ENCODE peak calls at places on chromosomes 4 and X, in nine cellular contexts. S, F, P, E, O, G, C, H and L are unnamed samples.
A peak's percentile ranks its signal among the peaks of the same experiment; 100 is the strongest.

GRCh38 chr4:184590196-184590595 is 59.1 kb downstream of the CASP3 start:
- DNase-seq in S (no peak), F (no peak), P (no peak), E (no peak), O (no peak), G (no peak), C (peak; percentile 32), H (no peak), L (peak; percentile 9)

GRCh38 chrX:46279214-46279924 is 265.9 kb downstream of the ZNF674 start:
- DNase-seq in S (no peak), F (no peak), P (no peak), E (no peak), O (no peak), G (no peak), C (peak; percentile 5), H (peak; percentile 12), L (no peak)

GRCh38 chr4:52957791-52958190 is 95.7 kb downstream of the RASL11B start:
- DNase-seq in S (no peak), F (no peak), P (no peak), E (no peak), O (no peak), G (no peak), C (no peak), H (no peak), L (peak; percentile 28)

GRCh38 chr4:188613976-188614375 is 474.7 kb downstream of the TRIML1 start:
- DNase-seq in S (no peak), F (no peak), P (no peak), E (no peak), O (no peak), G (no peak), C (no peak), H (no peak), L (no peak)

GRCh38 chr4:150135134-150135773 is 57.0 kb downstream of the DCLK2 start:
- DNase-seq in S (no peak), F (no peak), P (no peak), E (no peak), O (no peak), G (no peak), C (no peak), H (no peak), L (no peak)

GRCh38 chr4:73068496-73069337 is 799 bp downstream of the COX18 start:
- DNase-seq in S (no peak), F (no peak), P (peak; percentile 43), E (no peak), O (no peak), G (no peak), C (peak; percentile 12), H (peak; percentile 14), L (peak; percentile 17)

GRCh38 chr4:67288964-67289363 is 256.3 kb downstream of the CENPC start:
- DNase-seq in S (no peak), F (no peak), P (no peak), E (peak; percentile 13), O (no peak), G (no peak), C (no peak), H (peak; percentile 27), L (no peak)

GRCh38 chrX:153692611-153693156 is 5.0 kb downstream of the SLC6A8 start:
- DNase-seq in S (no peak), F (no peak), P (no peak), E (no peak), O (no peak), G (no peak), C (no peak), H (no peak), L (no peak)

GRCh38 chr4:32697281-32697814 is 1977.2 kb downstream of the PCDH7 start:
- DNase-seq in S (no peak), F (no peak), P (no peak), E (no peak), O (no peak), G (no peak), C (no peak), H (no peak), L (no peak)

GRCh38 chr4:47031713-47032404 is 492 bp downstream of the GABRB1 start:
- DNase-seq in S (no peak), F (no peak), P (no peak), E (no peak), O (no peak), G (no peak), C (no peak), H (no peak), L (no peak)

GRCh38 chr4:140257461-140258305 is 103.7 kb upstream of the MAML3 start:
- DNase-seq in S (no peak), F (no peak), P (no peak), E (no peak), O (no peak), G (no peak), C (no peak), H (no peak), L (peak; percentile 28)

GRCh38 chrX:77622233-77622632 is 163.8 kb downstream of the ATRX start:
- DNase-seq in S (no peak), F (no peak), P (no peak), E (no peak), O (no peak), G (no peak), C (no peak), H (no peak), L (no peak)

GRCh38 chrX:12954376-12954775 is 20.5 kb upstream of the TMSB4X start:
- DNase-seq in S (no peak), F (no peak), P (no peak), E (no peak), O (no peak), G (no peak), C (no peak), H (no peak), L (no peak)

GRCh38 chr4:23788027-23788426 is 101.8 kb downstream of the PPARGC1A start:
- DNase-seq in S (no peak), F (no peak), P (no peak), E (no peak), O (no peak), G (no peak), C (no peak), H (no peak), L (no peak)

GRCh38 chr4:55318135-55318534 is 27.9 kb upstream of the SRD5A3 start:
- DNase-seq in S (no peak), F (peak; percentile 70), P (no peak), E (no peak), O (no peak), G (no peak), C (peak; percentile 23), H (no peak), L (peak; percentile 33)

GRCh38 chr4:6198768-6199343 is 1.5 kb downstream of the JAKMIP1 start:
- DNase-seq in S (no peak), F (no peak), P (no peak), E (no peak), O (no peak), G (no peak), C (no peak), H (peak; percentile 65), L (no peak)

GRCh38 chrX:2632533-2633504 is 58.3 kb upstream of the CD99 start:
- DNase-seq in S (no peak), F (no peak), P (no peak), E (no peak), O (no peak), G (no peak), C (no peak), H (no peak), L (no peak)

GRCh38 chrX:54415534-54416350 is 24.5 kb upstream of the TSR2 start:
- DNase-seq in S (no peak), F (no peak), P (no peak), E (no peak), O (no peak), G (no peak), C (no peak), H (peak; percentile 16), L (no peak)

GRCh38 chr4:95220205-95221175 is 328.3 kb downstream of the UNC5C start:
- DNase-seq in S (no peak), F (no peak), P (no peak), E (no peak), O (no peak), G (no peak), C (no peak), H (no peak), L (no peak)

GRCh38 chr4:95590615-95591014 is 41.8 kb upstream of the UNC5C start:
- DNase-seq in S (no peak), F (no peak), P (no peak), E (no peak), O (no peak), G (no peak), C (no peak), H (no peak), L (no peak)

GRCh38 chr4:39626913-39627312 is 11.8 kb downstream of the SMIM14 start:
- DNase-seq in S (no peak), F (no peak), P (no peak), E (no peak), O (no peak), G (no peak), C (no peak), H (no peak), L (no peak)

GRCh38 chr4:184284742-184285141 is 67.1 kb upstream of the ENPP6 start:
- DNase-seq in S (no peak), F (no peak), P (no peak), E (no peak), O (no peak), G (no peak), C (no peak), H (no peak), L (no peak)

GRCh38 chrX:10356979-10357378 is 200.2 kb downstream of the CLCN4 start:
- DNase-seq in S (no peak), F (peak; percentile 28), P (no peak), E (no peak), O (no peak), G (no peak), C (peak; percentile 12), H (no peak), L (peak; percentile 6)

GRCh38 chr4:55038176-55038890 is 87.1 kb downstream of the KDR start:
- DNase-seq in S (no peak), F (peak; percentile 19), P (no peak), E (no peak), O (no peak), G (no peak), C (peak; percentile 38), H (peak; percentile 26), L (peak; percentile 21)

GRCh38 chr4:88318751-88319350 is 34.5 kb upstream of the PPM1K start:
- DNase-seq in S (no peak), F (no peak), P (no peak), E (no peak), O (no peak), G (no peak), C (no peak), H (no peak), L (no peak)

GRCh38 chr4:176775326-176775725 is 17.4 kb downstream of the VEGFC start:
- DNase-seq in S (no peak), F (no peak), P (no peak), E (no peak), O (no peak), G (no peak), C (no peak), H (no peak), L (peak; percentile 60)

GRCh38 chrX:21374994-21375794 is 976 bp downstream of the CNKSR2 start:
- DNase-seq in S (no peak), F (no peak), P (no peak), E (no peak), O (no peak), G (no peak), C (peak; percentile 8), H (peak; percentile 6), L (no peak)

GRCh38 chr4:17528526-17529165 is 13.7 kb downstream of the CLRN2 start:
- DNase-seq in S (no peak), F (no peak), P (no peak), E (no peak), O (no peak), G (no peak), C (no peak), H (no peak), L (no peak)

GRCh38 chrX:136063340-136064079 is 78.3 kb downstream of the SLC9A6 start:
- DNase-seq in S (no peak), F (no peak), P (no peak), E (no peak), O (no peak), G (no peak), C (no peak), H (no peak), L (no peak)

GRCh38 chr4:79650794-79651431 is 242.9 kb upstream of the GK2 start:
- DNase-seq in S (no peak), F (peak; percentile 65), P (no peak), E (no peak), O (no peak), G (no peak), C (no peak), H (no peak), L (peak; percentile 49)

GRCh38 chr4:182449186-182449880 is 206.1 kb downstream of the TENM3 start:
- DNase-seq in S (no peak), F (no peak), P (no peak), E (peak; percentile 62), O (peak; percentile 23), G (no peak), C (no peak), H (peak; percentile 64), L (no peak)